ENCODE peak calls at places on chromosomes 2 and 18, in ten cellular contexts. Z is A549, Y is kidney, W is OCI-LY7, J is HFF-Myc, R is hepatocyte, I is kidney epithelial cell, V is lower lobe of right lung, X is GM20000, G is right atrium auricular region. E is an unnamed sample.

GRCh38 chr18:3262234-3263171 is 570 bp downstream of the MYL12B start:
- DNase-seq in R (peak), X (no peak), V (no peak), J (no peak), Y (no peak), W (peak), I (no peak), Z (no peak), G (no peak), E (no peak)

GRCh38 chr2:61179701-61180639 is 18.0 kb downstream of the C2orf74 start:
- DNase-seq in I (no peak), X (no peak), Y (peak), V (no peak), J (peak), G (peak), R (peak), W (no peak), Z (no peak), E (no peak)

GRCh38 chr2:120465989-120466703 is 120.2 kb downstream of the INHBB start:
- DNase-seq in R (peak), V (peak), I (no peak), Y (peak), X (no peak), G (no peak), Z (no peak), W (no peak), J (no peak), E (no peak)

GRCh38 chr2:206845877-206846276 is 80.5 kb downstream of the FASTKD2 start:
- DNase-seq in J (no peak), G (no peak), V (no peak), X (no peak), I (no peak), Z (no peak), R (no peak), W (no peak), Y (no peak), E (no peak)

GRCh38 chr2:233385489-233386044 is 31.3 kb downstream of the DGKD start:
- DNase-seq in R (no peak), Y (no peak), X (peak), W (peak), Z (no peak), J (no peak), V (no peak), G (no peak), I (no peak), E (no peak)

GRCh38 chr2:69764286-69765058 is 22.5 kb downstream of the ANXA4 start:
- DNase-seq in J (no peak), G (no peak), X (no peak), Z (no peak), R (peak), I (no peak), W (no peak), Y (no peak), V (no peak), E (no peak)

GRCh38 chr2:234164499-234165409 is 114.3 kb downstream of the SPP2 start:
- DNase-seq in R (no peak), G (no peak), W (peak), Z (no peak), J (no peak), I (peak), Y (peak), X (no peak), V (no peak), E (peak)

GRCh38 chr2:106030287-106031268 is 163.5 kb downstream of the UXS1 start:
- DNase-seq in Z (no peak), I (no peak), R (peak), W (no peak), J (peak), V (no peak), X (no peak), Y (peak), G (no peak), E (no peak)

GRCh38 chr2:241274127-241274526 is 41.3 kb downstream of the HDLBP start:
- DNase-seq in J (no peak), G (peak), W (no peak), Y (no peak), V (no peak), Z (no peak), R (no peak), I (no peak), X (no peak), E (no peak)

GRCh38 chr2:187511356-187512315 is 42.6 kb downstream of the TFPI start:
- DNase-seq in V (no peak), W (no peak), X (no peak), J (no peak), R (no peak), Y (no peak), G (no peak), I (no peak), Z (no peak), E (no peak)

GRCh38 chr2:17752892-17753802 is 463 bp downstream of the SMC6 start:
- DNase-seq in J (no peak), W (peak), V (peak), G (no peak), I (no peak), X (peak), Y (no peak), Z (peak), R (peak), E (peak)

GRCh38 chr2:43100883-43101662 is 125.3 kb downstream of the ZFP36L2 start:
- DNase-seq in Z (no peak), G (no peak), X (no peak), J (no peak), R (peak), I (no peak), V (no peak), Y (peak), W (no peak), E (peak)

GRCh38 chr2:178397002-178397605 is 53.9 kb downstream of the PRKRA start:
- DNase-seq in V (no peak), W (peak), Y (no peak), J (no peak), X (peak), R (peak), Z (peak), G (no peak), I (no peak), E (no peak)

GRCh38 chr18:47184419-47185050 is 8.4 kb upstream of the IER3IP1 start:
- DNase-seq in V (peak), W (peak), G (no peak), Z (no peak), J (peak), X (no peak), R (peak), I (no peak), Y (no peak), E (no peak)

GRCh38 chr2:134372611-134373131 is 118.8 kb downstream of the MGAT5 start:
- DNase-seq in Y (no peak), W (no peak), R (peak), I (no peak), V (no peak), Z (no peak), G (no peak), X (no peak), J (peak), E (no peak)

GRCh38 chr2:112957511-112957910 is 20.3 kb upstream of the IL36G start:
- DNase-seq in G (no peak), X (no peak), V (no peak), R (no peak), Y (no peak), I (no peak), J (no peak), Z (no peak), W (no peak), E (no peak)

GRCh38 chr2:33606622-33607021 is 7.5 kb upstream of the FAM98A start:
- DNase-seq in J (no peak), R (no peak), Z (no peak), W (no peak), X (no peak), V (no peak), I (no peak), G (no peak), Y (no peak), E (no peak)

GRCh38 chr2:67215214-67215613 is 181.9 kb upstream of the ETAA1 start:
- DNase-seq in J (peak), X (peak), Z (peak), W (no peak), G (no peak), R (peak), Y (no peak), I (no peak), V (peak), E (peak)

GRCh38 chr2:381181-381580 is 93.3 kb upstream of the ALKAL2 start:
- DNase-seq in Z (no peak), Y (no peak), R (no peak), J (no peak), V (no peak), X (no peak), G (no peak), W (no peak), I (no peak), E (no peak)

GRCh38 chr2:109312902-109313301 is 183.9 kb downstream of the SH3RF3 start:
- DNase-seq in W (no peak), J (no peak), R (no peak), V (no peak), I (no peak), Z (no peak), Y (no peak), G (no peak), X (no peak), E (no peak)

GRCh38 chr2:179239194-179239593 is 25.4 kb downstream of the SESTD1 start:
- DNase-seq in Y (no peak), G (no peak), V (no peak), J (no peak), I (peak), W (no peak), Z (no peak), X (no peak), R (peak), E (no peak)

GRCh38 chr2:120005834-120006521 is 6.9 kb upstream of the EPB41L5 start:
- DNase-seq in G (no peak), I (no peak), Y (no peak), W (peak), Z (no peak), J (no peak), X (peak), V (no peak), R (no peak), E (no peak)

GRCh38 chr2:71669628-71670429 is 216.5 kb downstream of the DYSF start:
- DNase-seq in J (no peak), X (peak), W (no peak), R (no peak), V (no peak), I (no peak), G (peak), Z (no peak), Y (no peak), E (peak)

GRCh38 chr2:214034417-214034816 is 376.4 kb upstream of the VWC2L start:
- DNase-seq in R (no peak), I (no peak), Z (no peak), J (no peak), W (no peak), V (peak), Y (no peak), G (no peak), X (no peak), E (no peak)

GRCh38 chr2:176491172-176491904 is 222.1 kb downstream of the MTX2 start:
- DNase-seq in Z (no peak), R (peak), I (peak), W (peak), Y (peak), X (peak), V (no peak), G (peak), J (peak), E (no peak)

GRCh38 chr18:26258711-26259110 is 32.5 kb downstream of the TAF4B start:
- DNase-seq in R (no peak), Z (no peak), Y (no peak), I (no peak), W (no peak), G (no peak), J (no peak), V (no peak), X (no peak), E (no peak)

GRCh38 chr2:132645943-132646804 is 23.8 kb downstream of the LYPD1 start:
- DNase-seq in W (peak), I (no peak), G (no peak), Z (no peak), V (no peak), Y (no peak), X (no peak), J (no peak), R (no peak), E (no peak)

GRCh38 chr18:79379931-79380815 is 15.6 kb upstream of the NFATC1 start:
- DNase-seq in V (no peak), J (no peak), Y (peak), X (no peak), G (no peak), Z (no peak), I (no peak), W (no peak), R (no peak), E (no peak)

GRCh38 chr2:213537579-213537978 is 253.3 kb downstream of the SPAG16 start:
- DNase-seq in W (peak), I (no peak), R (no peak), X (peak), J (no peak), V (no peak), Y (no peak), Z (no peak), G (no peak), E (no peak)

GRCh38 chr2:46966576-46966975 is 51.0 kb upstream of the MCFD2 start:
- DNase-seq in X (no peak), R (no peak), V (no peak), I (no peak), J (no peak), Z (no peak), G (no peak), Y (no peak), W (no peak), E (no peak)

GRCh38 chr18:8116346-8117007 is 492.8 kb upstream of the RAB12 start:
- DNase-seq in X (no peak), G (no peak), Y (no peak), W (no peak), V (no peak), I (no peak), R (no peak), Z (peak), J (no peak), E (no peak)

GRCh38 chr18:75183524-75183923 is 25.4 kb downstream of the PTGR3 start:
- DNase-seq in I (peak), V (no peak), R (no peak), W (no peak), X (no peak), Z (no peak), Y (no peak), J (no peak), G (peak), E (no peak)

GRCh38 chr2:51251356-51251755 is 219.4 kb upstream of the NRXN1 start:
- DNase-seq in X (no peak), V (no peak), W (no peak), J (no peak), I (no peak), G (no peak), Z (no peak), Y (no peak), R (no peak), E (no peak)

GRCh38 chr2:26630235-26630634 is 10.9 kb downstream of the CIB4 start:
- DNase-seq in G (no peak), Y (no peak), Z (no peak), W (no peak), R (no peak), V (peak), X (no peak), I (no peak), J (no peak), E (no peak)

GRCh38 chr2:45253151-45253550 is 243.9 kb upstream of the SIX2 start:
- DNase-seq in G (no peak), V (no peak), J (no peak), Z (no peak), Y (no peak), R (no peak), I (no peak), X (no peak), W (no peak), E (no peak)

GRCh38 chr2:149806651-149807050 is 219.1 kb upstream of the MMADHC start:
- DNase-seq in X (no peak), I (no peak), V (no peak), Z (no peak), J (no peak), W (no peak), Y (no peak), G (no peak), R (no peak), E (no peak)

GRCh38 chr2:8239402-8240127 is 442.3 kb upstream of the ID2 start:
- DNase-seq in I (no peak), Y (no peak), G (peak), V (no peak), R (no peak), W (no peak), Z (no peak), X (no peak), J (no peak), E (no peak)

DNA sequence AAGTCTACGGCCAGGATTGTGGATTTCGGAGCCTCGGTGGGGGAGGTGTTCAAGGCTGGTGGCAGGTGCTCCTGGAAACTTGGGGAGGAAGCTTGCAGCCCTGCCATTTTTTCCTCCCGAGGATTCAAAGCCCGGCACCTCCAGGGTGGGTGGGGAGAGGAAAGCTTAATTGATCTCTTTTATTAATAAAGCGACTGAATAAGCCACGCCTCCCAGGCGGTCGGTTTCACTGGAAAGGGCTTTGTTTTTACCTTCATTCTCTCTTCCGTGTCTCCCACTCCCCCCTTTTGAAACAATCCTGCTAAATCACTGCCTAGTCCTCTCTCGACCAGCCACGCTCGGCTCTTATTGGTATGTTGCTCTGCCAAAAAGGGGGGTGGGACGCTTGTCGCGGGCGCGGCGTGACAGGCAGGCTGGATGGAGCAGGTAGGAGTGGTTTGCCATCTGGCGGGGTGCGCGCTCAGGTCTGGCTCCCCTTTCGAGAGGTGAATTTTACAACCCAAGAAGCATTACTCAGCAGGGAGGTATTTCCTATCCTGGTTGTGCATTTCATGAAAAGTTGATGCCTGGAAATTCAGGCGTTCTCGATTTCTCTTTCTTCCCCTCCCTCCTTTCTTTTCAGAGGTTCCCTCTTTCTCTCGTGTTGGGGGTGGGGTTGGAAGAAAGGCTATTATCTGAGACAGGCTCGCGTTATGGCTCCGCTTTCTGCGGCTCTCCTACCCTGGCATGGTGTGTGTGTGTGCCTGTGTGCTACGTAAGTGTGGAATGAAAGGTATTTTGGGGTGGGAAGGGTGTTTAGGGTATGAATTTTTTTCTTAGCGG is 1.4 kb downstream of the NEDD4L start:
- DNase-seq in J (no peak), V (peak), Y (peak), I (no peak), G (no peak), R (peak), Z (no peak), X (peak), W (no peak), E (peak)
- TF ChIP-seq CTCF in J (no peak), V (no peak), Y (no peak), I (no peak), G (no peak), R (no peak), Z (no peak), X (no peak), W (no peak), E (no peak)

GRCh38 chr18:65936678-65937077 is 185.9 kb downstream of the CDH7 start:
- DNase-seq in X (no peak), G (no peak), I (no peak), J (no peak), R (no peak), W (no peak), Y (no peak), Z (no peak), V (no peak), E (no peak)

GRCh38 chr18:65941482-65941881 is 190.7 kb downstream of the CDH7 start:
- DNase-seq in Z (no peak), V (no peak), I (no peak), R (no peak), J (no peak), G (no peak), X (no peak), W (no peak), Y (no peak), E (no peak)

GRCh38 chr18:65937180-65937579 is 186.4 kb downstream of the CDH7 start:
- DNase-seq in Y (no peak), J (no peak), I (no peak), V (no peak), G (no peak), Z (no peak), X (no peak), R (no peak), W (no peak), E (no peak)

GRCh38 chr18:65942103-65942502 is 191.3 kb downstream of the CDH7 start:
- DNase-seq in G (no peak), X (no peak), R (no peak), Y (no peak), W (no peak), V (no peak), Z (no peak), J (no peak), I (no peak), E (no peak)

GRCh38 chr18:65938592-65939372 is 188.0 kb downstream of the CDH7 start:
- DNase-seq in Z (peak), X (no peak), J (peak), G (no peak), V (no peak), Y (no peak), R (peak), I (no peak), W (peak), E (no peak)
- TF ChIP-seq CTCF in Z (no peak), X (no peak), J (no peak), G (no peak), V (peak), Y (no peak), R (peak), I (peak), W (peak), E (no peak)

GRCh38 chr2:175030380-175031271 is 25.4 kb upstream of the CHN1 start:
- DNase-seq in Z (peak), W (peak), R (peak), X (no peak), V (no peak), I (no peak), G (no peak), J (peak), Y (no peak), E (no peak)
- TF ChIP-seq CTCF in Z (peak), W (peak), R (peak), X (no peak), V (no peak), I (peak), G (no peak), J (peak), Y (no peak), E (no peak)

GRCh38 chr2:96506016-96506906 is 1.1 kb upstream of the NEURL3 start:
- DNase-seq in V (no peak), R (no peak), X (no peak), Y (no peak), W (no peak), Z (no peak), I (no peak), G (no peak), J (no peak), E (no peak)
- TF ChIP-seq CTCF in V (no peak), R (no peak), X (no peak), Y (no peak), W (no peak), Z (no peak), I (no peak), G (no peak), J (no peak), E (no peak)

E was measured in mesothelial cell of epicardium.